ENCODE peak calls at places on chromosomes 5 and 9, in six cellular contexts. S is HCT116; A is DMS 273 treated with DMSO at 0.1 percent for 48 hours; I is NCI-H146; N is CD8-positive, alpha-beta memory T cell; T is foreskin fibroblast. H is an unnamed sample.

GRCh38 chr5:43773032-43773830 is 170.3 kb downstream of the NNT start:
- DNase-seq in T (peak; percentile 28), N (no peak), A (no peak), S (peak; percentile 18), I (no peak), H (peak; percentile 57)

GRCh38 chr5:16430349-16431089 is 35.1 kb downstream of the ZNF622 start:
- DNase-seq in S (no peak), N (no peak), I (no peak), A (no peak), T (no peak), H (no peak)

GRCh38 chr9:92617951-92618510 is 51.9 kb downstream of the IPPK start:
- DNase-seq in S (no peak), T (no peak), N (no peak), A (no peak), I (no peak), H (no peak)

GRCh38 chr5:178462846-178463245 is 127.3 kb downstream of the COL23A1 start:
- DNase-seq in I (no peak), N (no peak), T (no peak), A (no peak), S (no peak), H (no peak)

GRCh38 chr9:78304357-78304756 is 7.4 kb downstream of the PSAT1 start:
- DNase-seq in S (no peak), T (no peak), N (no peak), I (no peak), A (no peak), H (no peak)

GRCh38 chr5:172113036-172113435 is 75.0 kb downstream of the STK10 start:
- DNase-seq in A (no peak), N (peak; percentile 87), S (no peak), I (no peak), T (no peak), H (no peak)

GRCh38 chr5:123810911-123811310 is 298.9 kb downstream of the CSNK1G3 start:
- DNase-seq in I (no peak), S (no peak), T (no peak), N (no peak), A (no peak), H (no peak)

GRCh38 chr5:12645582-12645981 is 741.3 kb upstream of the CTNND2 start:
- DNase-seq in S (no peak), T (no peak), N (no peak), A (no peak), I (no peak), H (no peak)

GRCh38 chr5:143066556-143067281 is 296.5 kb downstream of the ARHGAP26 start:
- DNase-seq in A (no peak), N (no peak), S (no peak), T (no peak), I (no peak), H (no peak)

GRCh38 chr9:35164711-35165110 is 2.9 kb downstream of the UNC13B start:
- DNase-seq in N (no peak), A (no peak), S (no peak), T (peak; percentile 12), I (no peak), H (no peak)

GRCh38 chr5:103849934-103850333 is 287.3 kb upstream of the NUDT12 start:
- DNase-seq in T (peak; percentile 78), I (no peak), S (peak; percentile 73), A (no peak), N (no peak), H (peak; percentile 24)

GRCh38 chr5:58466939-58467338 is 7.1 kb upstream of the PLK2 start:
- DNase-seq in S (no peak), T (peak; percentile 36), N (no peak), A (no peak), I (no peak), H (no peak)

GRCh38 chr9:123434619-123435240 is 78.7 kb downstream of the CRB2 start:
- DNase-seq in S (no peak), I (no peak), T (no peak), N (no peak), A (no peak), H (no peak)

GRCh38 chr5:72005676-72006075 is 101.6 kb upstream of the MAP1B start:
- DNase-seq in N (no peak), I (peak; percentile 95), S (no peak), T (no peak), A (no peak), H (no peak)